ENCODE peak calls at places on chromosome 19, in four cellular contexts. D is GM12892, L is Peyer's patch, R is uterus. P is an unnamed sample.

GRCh38 chr19:3835055-3835435 is 33.8 kb downstream of the ZFR2 start:
- DNase-seq in L (no peak), R (no peak), D (no peak), P (no peak)

GRCh38 chr19:5484398-5485285 is 29.4 kb downstream of the ZNRF4 start:
- DNase-seq in L (no peak), R (no peak), D (no peak), P (no peak)

GRCh38 chr19:1730157-1730556 is 23.1 kb upstream of the ONECUT3 start:
- DNase-seq in R (no peak), L (no peak), D (no peak), P (no peak)

GRCh38 chr19:54017266-54017665 is 25.8 kb downstream of the CACNG6 start:
- DNase-seq in R (no peak), L (no peak), D (no peak), P (no peak)

GRCh38 chr19:5026706-5027273 is 57.9 kb downstream of the KDM4B start:
- DNase-seq in R (no peak), L (no peak), D (no peak), P (no peak)

GRCh38 chr19:14091086-14091884 is 734 bp upstream of the SAMD1 start:
- DNase-seq in L (peak), D (peak), R (peak), P (peak)

GRCh38 chr19:55493052-55493649 is 4.9 kb downstream of the SSC5D start:
- DNase-seq in D (no peak), R (peak), L (no peak), P (no peak)

GRCh38 chr19:44621367-44621766 is 8.0 kb downstream of the IGSF23 start:
- DNase-seq in L (no peak), D (no peak), R (no peak), P (no peak)

GRCh38 chr19:4518345-4519171 is at the start of gene PLIN4:
- DNase-seq in R (peak), D (no peak), L (no peak), P (peak)

GRCh38 chr19:1799695-1800342 is 12.3 kb downstream of the ATP8B3 start:
- DNase-seq in L (no peak), D (no peak), R (no peak), P (no peak)

GRCh38 chr19:15534957-15535864 is 26.9 kb downstream of the CYP4F22 start:
- DNase-seq in D (no peak), L (no peak), R (no peak), P (no peak)
- TF ChIP-seq POLR2A in D (no peak), L (no peak), R (no peak), P (no peak)

GRCh38 chr19:9671654-9672053 is 3.2 kb downstream of the ZNF562 start:
- DNase-seq in L (no peak), R (no peak), D (no peak), P (no peak)

GRCh38 chr19:9673912-9674668 is 810 bp downstream of the ZNF562 start:
- DNase-seq in L (no peak), D (no peak), R (no peak), P (no peak)

GRCh38 chr19:9672893-9673292 is 2.0 kb downstream of the ZNF562 start:
- DNase-seq in D (no peak), R (no peak), L (no peak), P (no peak)

GRCh38 chr19:9674669-9675357 is at the start of gene ZNF562:
- DNase-seq in L (peak), D (peak), R (peak), P (peak)
- TF ChIP-seq POLR2A in L (peak), D (peak), R (no peak), P (peak)

DNA sequence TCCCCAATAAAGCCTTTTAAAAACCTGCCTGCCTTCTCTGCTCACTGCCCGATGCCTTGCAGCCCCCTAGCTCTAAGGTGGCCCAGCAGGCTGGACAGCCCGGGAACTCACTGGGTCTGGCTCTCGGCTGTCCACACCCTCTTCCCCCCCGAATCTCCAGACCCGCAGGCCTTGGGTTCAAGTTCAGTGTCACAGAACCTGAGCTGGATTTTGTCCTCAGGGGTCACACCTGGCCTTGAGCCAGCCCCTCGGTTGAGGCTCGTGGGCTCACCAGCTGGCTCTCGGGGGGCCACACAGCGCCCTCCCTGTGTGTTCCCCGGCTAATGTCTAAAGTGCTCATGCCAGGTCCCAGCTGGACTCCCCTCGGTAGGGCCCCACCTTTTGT is 6.7 kb downstream of the PNKP start:
- DNase-seq in R (peak), D (no peak), L (no peak), P (no peak)
- TF ChIP-seq POLR2A in R (no peak), D (no peak), L (no peak), P (no peak)

DNA sequence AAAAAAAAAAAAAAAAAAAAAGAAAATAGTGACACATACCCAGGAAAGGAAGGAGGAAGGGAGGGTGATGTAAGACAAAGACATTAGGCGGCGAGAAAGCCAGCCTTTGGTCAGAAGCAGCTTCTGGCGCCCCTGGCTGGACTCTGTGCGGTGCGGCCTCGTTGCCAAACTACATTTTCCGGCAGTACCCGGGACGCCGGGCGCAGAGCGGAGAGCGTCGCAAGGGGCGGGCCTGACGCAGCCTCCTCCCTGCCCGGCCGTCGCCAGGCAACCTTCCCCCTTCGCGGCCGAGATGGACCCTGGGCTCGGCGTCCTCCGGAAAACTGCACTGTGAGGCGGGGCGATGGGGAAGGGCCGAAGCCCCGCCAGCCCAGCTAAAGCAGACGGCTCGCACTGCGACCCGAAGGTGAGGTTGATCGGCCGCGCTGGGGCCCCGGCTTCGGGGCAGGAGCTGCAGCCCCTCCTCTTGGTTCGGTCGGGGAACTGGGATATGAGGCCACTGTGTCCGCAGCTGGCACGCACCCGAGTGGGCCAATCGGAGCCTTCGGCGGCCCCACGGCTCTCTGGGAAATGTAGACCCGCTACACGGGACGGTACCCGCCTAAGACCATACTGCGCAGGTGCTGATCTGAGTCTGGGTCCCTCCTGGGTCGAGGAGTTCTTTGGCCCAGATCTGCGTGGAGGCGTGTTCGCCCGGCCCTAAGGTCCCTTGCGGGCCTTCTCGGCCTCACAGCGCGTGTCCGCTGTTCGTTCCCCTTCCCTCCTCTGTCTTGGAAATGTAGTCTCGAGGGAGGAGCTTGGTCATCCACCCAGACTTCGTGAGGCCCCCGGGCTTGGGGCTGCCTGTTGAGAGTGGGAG is 2.3 kb upstream of the MZF1 start:
- DNase-seq in R (peak), L (peak), D (peak), P (peak)
- TF ChIP-seq POLR2A in R (peak), L (peak), D (peak), P (peak)

GRCh38 chr19:57362997-57363705 is at the start of the genes TRAPPC2B and ZNF547:
- DNase-seq in D (peak), L (peak), R (peak), P (peak)
- TF ChIP-seq POLR2A in D (peak), L (no peak), R (no peak), P (peak)

GRCh38 chr19:12034610-12035009 is 869 bp downstream of the ZNF433 start:
- DNase-seq in D (no peak), R (no peak), L (no peak), P (no peak)

GRCh38 chr19:12034196-12034595 is 1.3 kb downstream of the ZNF433 start:
- DNase-seq in R (no peak), L (no peak), D (no peak), P (no peak)

GRCh38 chr19:12035220-12036172 is at the start of gene ZNF433:
- DNase-seq in R (peak), D (peak), L (peak), P (peak)
- TF ChIP-seq POLR2A in R (peak), D (peak), L (no peak), P (peak)

GRCh38 chr19:17748884-17749638 is 2.2 kb upstream of the FCHO1 start:
- DNase-seq in R (no peak), L (no peak), D (no peak), P (no peak)
- TF ChIP-seq POLR2A in R (no peak), L (no peak), D (no peak), P (no peak)

GRCh38 chr19:17376935-17377600 is at the start of gene PLVAP:
- DNase-seq in L (no peak), R (peak), D (no peak), P (no peak)
- TF ChIP-seq POLR2A in L (no peak), R (no peak), D (no peak), P (no peak)

DNA sequence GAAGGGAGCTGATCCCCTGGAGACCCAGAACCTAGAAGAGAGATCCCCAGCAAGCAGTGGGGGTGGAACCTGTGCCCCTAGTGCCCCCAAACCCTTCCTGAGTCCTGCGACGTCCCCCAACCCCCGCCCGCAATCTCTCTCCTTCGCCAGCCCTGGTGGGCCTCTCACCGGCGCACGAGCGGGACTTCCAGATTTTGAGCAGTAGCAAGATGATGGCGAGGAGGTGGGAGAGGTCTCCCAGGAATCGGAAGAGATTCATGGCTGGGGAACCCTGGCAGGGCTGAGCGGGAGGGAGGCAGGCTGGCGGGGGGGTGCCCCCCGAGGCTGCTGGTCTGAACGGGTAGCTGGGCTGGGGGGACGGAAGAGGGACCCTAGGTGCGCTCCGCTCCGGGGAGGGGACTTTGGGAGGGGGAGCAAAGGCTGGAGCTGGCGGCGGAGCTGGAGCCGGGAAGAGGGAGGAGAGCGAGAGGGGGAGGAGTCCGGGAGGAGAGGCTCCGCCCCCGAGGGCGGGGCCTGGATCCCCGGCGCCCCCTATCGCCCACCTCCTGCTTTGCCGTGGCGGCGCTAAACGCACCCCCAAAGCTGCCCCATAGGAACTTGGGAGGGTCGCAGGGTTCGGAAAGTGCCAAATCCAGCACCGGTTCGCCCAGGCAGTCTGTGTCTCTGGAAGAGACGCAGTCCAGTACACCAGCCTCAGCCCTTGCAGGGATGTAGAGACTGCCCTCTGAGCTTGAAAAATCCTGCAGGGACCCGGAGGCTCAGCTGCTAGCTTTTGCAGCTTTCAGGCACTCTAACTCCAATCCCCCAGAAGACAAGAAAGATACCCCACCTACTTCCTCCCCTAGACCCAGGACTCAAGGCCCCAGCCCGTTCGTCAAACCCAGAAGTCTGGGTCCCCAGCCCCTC is at the start of gene KDELR1:
- DNase-seq in L (peak), D (peak), R (peak), P (no peak)
- TF ChIP-seq POLR2A in L (peak), D (peak), R (peak), P (no peak)

P was measured in H54.